ENCODE peak calls at places on chromosomes 2 and 18, in nine cellular contexts. R, X, Q, N, G, V, T, C and B are unnamed samples.

GRCh38 chr2:26018184-26018716 is 15.6 kb upstream of the RAB10 start:
- DNase-seq in G (no peak), R (peak), N (peak), V (peak), T (no peak), X (peak), Q (peak), C (peak), B (peak)

GRCh38 chr2:67792796-67793195 is 270.0 kb downstream of the C1D start:
- DNase-seq in V (no peak), Q (no peak), R (no peak), T (no peak), X (no peak), N (no peak), G (no peak), C (no peak), B (no peak)

GRCh38 chr2:109229094-109229675 is 100.2 kb downstream of the SH3RF3 start:
- DNase-seq in G (no peak), N (no peak), R (no peak), Q (no peak), T (no peak), X (no peak), V (peak), C (no peak), B (no peak)

GRCh38 chr2:42171396-42171971 is 2.3 kb downstream of the EML4 start:
- DNase-seq in Q (no peak), R (peak), T (no peak), C (no peak), G (no peak), V (peak), N (no peak), X (no peak), B (no peak)

GRCh38 chr2:5070257-5070656 is 621.9 kb upstream of the SOX11 start:
- DNase-seq in T (no peak), C (peak), X (no peak), Q (no peak), R (peak), G (no peak), V (no peak), N (no peak), B (no peak)

GRCh38 chr2:43078781-43079755 is 147.3 kb downstream of the ZFP36L2 start:
- DNase-seq in T (no peak), X (no peak), C (no peak), N (no peak), G (no peak), R (peak), V (peak), Q (no peak), B (peak)

GRCh38 chr2:224613543-224614317 is 28.6 kb upstream of the CUL3 start:
- DNase-seq in R (no peak), T (no peak), V (no peak), G (no peak), C (no peak), X (no peak), N (no peak), Q (no peak), B (no peak)

GRCh38 chr2:40213071-40213470 is 238.8 kb downstream of the SLC8A1 start:
- DNase-seq in G (no peak), T (no peak), C (no peak), R (peak), X (no peak), N (no peak), V (peak), Q (no peak), B (peak)

GRCh38 chr2:144465723-144466122 is 54.2 kb downstream of the ZEB2 start:
- DNase-seq in Q (no peak), C (no peak), G (no peak), N (no peak), T (no peak), V (no peak), X (no peak), R (no peak), B (no peak)

GRCh38 chr18:3495691-3496090 is 45.7 kb downstream of the TGIF1 start:
- DNase-seq in V (no peak), Q (no peak), G (no peak), N (no peak), X (no peak), T (no peak), R (no peak), C (no peak), B (no peak)

GRCh38 chr2:132814651-132815050 is 144.6 kb upstream of the LYPD1 start:
- DNase-seq in X (no peak), T (no peak), C (no peak), G (no peak), V (no peak), Q (no peak), N (no peak), R (no peak), B (no peak)

GRCh38 chr2:38462121-38462634 is 85.1 kb upstream of the ATL2 start:
- DNase-seq in X (peak), T (no peak), G (peak), N (peak), V (peak), R (peak), C (peak), Q (peak), B (peak)

GRCh38 chr18:54503495-54503894 is 87.5 kb upstream of the DYNAP start:
- DNase-seq in T (no peak), R (no peak), C (no peak), G (no peak), Q (no peak), X (no peak), N (no peak), V (no peak), B (no peak)

GRCh38 chr2:234979204-234980167 is 27.7 kb downstream of the SH3BP4 start:
- DNase-seq in X (no peak), N (peak), V (peak), G (no peak), R (peak), Q (no peak), T (no peak), C (no peak), B (no peak)

GRCh38 chr2:219125225-219125885 is 35.3 kb downstream of the NHEJ1 start:
- DNase-seq in C (peak), G (peak), R (peak), Q (no peak), N (peak), V (peak), T (no peak), X (peak), B (peak)

GRCh38 chr2:76274154-76274553 is 563.4 kb upstream of the GCFC2 start:
- DNase-seq in X (no peak), C (no peak), N (no peak), G (no peak), V (no peak), T (no peak), R (no peak), Q (no peak), B (no peak)

GRCh38 chr2:71933467-71934319 is 214.0 kb downstream of the CYP26B1 start:
- DNase-seq in C (no peak), N (no peak), T (peak), Q (no peak), X (peak), G (peak), R (no peak), V (peak), B (peak)

GRCh38 chr2:1594281-1595171 is 149.8 kb downstream of the PXDN start:
- DNase-seq in V (no peak), G (no peak), X (no peak), C (no peak), R (peak), N (no peak), Q (no peak), T (no peak), B (no peak)

GRCh38 chr2:1591461-1591770 is 152.9 kb downstream of the PXDN start:
- DNase-seq in Q (no peak), G (no peak), V (no peak), R (no peak), N (no peak), C (no peak), T (no peak), X (no peak), B (no peak)

GRCh38 chr2:1591978-1592907 is 152.1 kb downstream of the PXDN start:
- DNase-seq in G (no peak), Q (peak), R (peak), N (peak), X (peak), C (peak), T (no peak), V (peak), B (peak)

GRCh38 chr2:1595274-1595673 is 149.0 kb downstream of the PXDN start:
- DNase-seq in G (no peak), N (no peak), C (no peak), X (no peak), V (no peak), R (no peak), T (no peak), Q (no peak), B (no peak)

GRCh38 chr2:1593371-1594205 is 150.7 kb downstream of the PXDN start:
- DNase-seq in Q (peak), T (no peak), R (peak), N (no peak), X (peak), C (peak), V (peak), G (no peak), B (peak)
- TF ChIP-seq CTCF in Q (no peak), T (no peak), R (no peak), N (no peak), X (no peak), C (no peak), V (no peak), G (no peak), B (no peak)

GRCh38 chr2:66443977-66444855 is 9.3 kb downstream of the MEIS1 start:
- DNase-seq in X (peak), N (no peak), G (no peak), T (no peak), V (peak), R (peak), Q (no peak), C (no peak), B (peak)
- H3K4me3 ChIP-seq in X (no peak), N (no peak), G (no peak), T (no peak), V (peak), R (peak), Q (no peak), C (peak), B (peak)

GRCh38 chr2:124024491-124025348 is at the start of gene CNTNAP5:
- DNase-seq in Q (no peak), C (peak), R (peak), V (no peak), X (peak), T (no peak), N (peak), G (no peak), B (peak)

GRCh38 chr2:124018894-124019293 is 6.2 kb upstream of the CNTNAP5 start:
- DNase-seq in X (no peak), C (no peak), N (no peak), Q (no peak), V (no peak), G (no peak), R (no peak), T (no peak), B (no peak)
- TF ChIP-seq CTCF in X (no peak), C (no peak), N (no peak), Q (peak), V (no peak), G (no peak), R (peak), T (no peak), B (no peak)

GRCh38 chr2:226828164-226828563 is 7.7 kb upstream of the RHBDD1 start:
- DNase-seq in R (no peak), Q (no peak), N (no peak), V (peak), C (no peak), G (no peak), T (no peak), X (no peak), B (peak)
- H3K4me3 ChIP-seq in R (no peak), Q (no peak), N (no peak), V (no peak), C (no peak), G (no peak), T (no peak), X (no peak), B (no peak)

DNA sequence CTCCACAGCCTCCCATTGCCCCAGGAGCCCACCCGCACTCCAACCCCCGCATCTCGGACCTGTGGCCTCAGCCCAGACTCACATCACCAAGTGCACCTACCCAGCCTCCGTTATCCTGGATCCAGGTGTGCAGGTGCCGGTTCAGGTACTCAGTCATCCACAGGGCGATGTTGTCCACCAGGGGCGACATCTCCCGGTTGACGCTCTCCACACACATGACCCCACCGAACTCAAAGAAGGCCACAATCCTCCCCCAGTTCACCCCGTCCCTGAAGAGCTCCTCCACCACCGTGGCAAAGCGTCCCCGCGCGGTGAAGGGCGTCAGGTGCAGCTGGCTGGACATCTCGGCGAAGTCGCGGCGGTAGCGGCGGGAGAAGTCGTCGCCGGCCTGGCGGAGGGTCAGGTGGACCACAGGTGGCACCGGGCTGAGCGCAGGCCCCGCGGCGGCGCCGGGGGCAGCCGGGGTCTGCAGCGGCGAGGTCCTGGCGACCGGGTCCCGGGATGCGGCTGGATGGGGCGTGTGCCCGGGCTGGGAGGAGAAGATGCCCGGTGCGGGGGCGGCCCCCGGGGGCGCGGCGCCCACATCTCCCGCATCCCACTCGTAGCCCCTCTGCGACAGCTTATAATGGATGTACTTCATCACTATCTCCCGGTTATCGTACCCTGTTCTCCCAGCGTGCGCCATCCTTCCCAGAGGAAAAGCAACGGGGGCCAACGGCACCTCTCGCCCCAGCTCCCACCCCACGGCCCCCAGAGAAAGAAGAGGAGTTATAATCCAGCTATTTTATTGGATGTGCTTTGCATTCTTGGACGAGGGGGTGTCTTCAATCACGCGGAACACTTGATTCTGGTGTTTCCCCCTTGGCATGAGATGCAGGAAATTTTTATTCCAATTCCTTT is 1.3 kb downstream of the BCL2 start:
- DNase-seq in N (peak), X (peak), C (no peak), T (peak), V (no peak), Q (no peak), G (no peak), R (no peak), B (no peak)
- TF ChIP-seq CTCF in N (peak), X (peak), C (peak), T (peak), V (peak), Q (peak), G (peak), R (peak), B (peak)

GRCh38 chr2:227719637-227720036 is 1.8 kb upstream of the SLC19A3 start:
- DNase-seq in Q (no peak), X (no peak), T (no peak), R (no peak), G (no peak), C (no peak), N (no peak), V (no peak), B (no peak)

GRCh38 chr2:227710986-227711385 is 6.8 kb downstream of the SLC19A3 start:
- DNase-seq in X (no peak), R (no peak), G (no peak), Q (no peak), T (no peak), C (no peak), N (no peak), V (no peak), B (no peak)

GRCh38 chr2:227720680-227721079 is 2.9 kb upstream of the SLC19A3 start:
- DNase-seq in V (no peak), T (no peak), Q (no peak), G (no peak), C (no peak), R (no peak), X (no peak), N (no peak), B (peak)

GRCh38 chr2:227717687-227718567 is at the start of gene SLC19A3:
- DNase-seq in Q (peak), V (peak), G (peak), T (no peak), R (peak), C (peak), X (peak), N (peak), B (peak)

DNA sequence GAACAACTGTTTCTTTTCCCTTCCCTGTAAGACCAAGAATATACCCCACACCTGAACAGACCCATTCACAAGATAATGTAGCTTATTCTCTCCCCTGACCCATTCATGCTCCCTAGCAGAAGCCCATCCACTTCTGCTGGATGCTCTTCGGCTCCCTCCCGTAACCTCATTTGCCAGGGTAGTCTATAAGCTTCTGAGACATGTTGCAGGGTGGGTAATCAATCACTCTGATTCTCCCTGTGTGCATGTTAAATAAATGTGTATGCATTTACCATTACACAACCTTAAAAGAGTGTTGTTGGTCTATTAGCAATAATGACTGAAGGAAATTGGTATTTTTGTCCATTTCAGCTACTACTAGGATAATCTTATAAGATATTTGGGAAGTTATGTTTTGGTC is 1.3 kb downstream of the SLC19A3 start:
- DNase-seq in C (no peak), V (no peak), X (no peak), G (no peak), N (no peak), T (no peak), R (no peak), Q (no peak), B (no peak)
- H3K4me3 ChIP-seq in C (no peak), V (no peak), X (no peak), G (no peak), N (no peak), T (no peak), R (no peak), Q (no peak), B (no peak)

GRCh38 chr2:20507711-20508110 is 60.8 kb downstream of the RHOB start:
- DNase-seq in X (no peak), T (no peak), N (no peak), R (no peak), C (no peak), G (no peak), V (no peak), Q (no peak), B (no peak)

GRCh38 chr2:20507166-20507692 is 60.4 kb downstream of the RHOB start:
- DNase-seq in C (no peak), T (no peak), Q (no peak), N (no peak), R (no peak), G (no peak), V (no peak), X (no peak), B (no peak)

GRCh38 chr2:20509301-20509765 is 62.5 kb downstream of the RHOB start:
- DNase-seq in G (no peak), V (no peak), R (no peak), T (no peak), C (no peak), N (no peak), X (no peak), Q (no peak), B (no peak)

GRCh38 chr2:20504174-20504573 is 57.3 kb downstream of the RHOB start:
- DNase-seq in T (no peak), X (no peak), Q (no peak), R (no peak), C (no peak), N (no peak), G (no peak), V (no peak), B (no peak)

DNA sequence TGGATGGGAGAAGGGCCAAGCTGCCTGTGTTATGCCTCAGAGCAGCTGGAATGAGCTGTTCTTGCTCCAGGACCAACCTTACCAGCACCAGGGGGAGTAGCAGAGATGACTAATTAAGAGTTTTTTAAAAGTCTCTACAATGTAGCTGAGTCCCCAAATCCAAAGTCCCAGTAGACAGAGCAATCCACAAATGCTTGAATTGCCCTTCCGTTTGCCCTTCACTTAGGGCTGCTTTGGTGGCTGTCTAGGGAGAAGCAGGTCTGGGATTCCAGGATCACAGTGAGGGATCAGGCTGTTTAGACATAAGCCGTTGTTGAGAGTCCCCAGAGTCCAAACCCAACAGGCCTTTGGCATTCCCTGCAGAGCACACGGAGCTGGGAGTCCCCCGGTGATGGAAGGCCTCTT is 59.4 kb downstream of the RHOB start:
- DNase-seq in T (no peak), N (no peak), G (no peak), Q (no peak), X (no peak), R (peak), V (peak), C (no peak), B (peak)
- TF ChIP-seq CTCF in T (no peak), N (no peak), G (peak), Q (peak), X (no peak), R (peak), V (peak), C (peak), B (peak)

GRCh38 chr2:85066874-85067351 is 66.3 kb upstream of the TCF7L1 start:
- DNase-seq in C (peak), X (peak), V (peak), R (peak), G (peak), Q (peak), T (peak), N (peak), B (peak)
- H3K4me3 ChIP-seq in C (no peak), X (no peak), V (peak), R (peak), G (peak), Q (peak), T (no peak), N (no peak), B (no peak)

GRCh38 chr2:121839584-121839983 is 84.1 kb downstream of the TSN start:
- DNase-seq in Q (no peak), G (no peak), C (no peak), T (no peak), N (no peak), V (no peak), R (no peak), X (no peak), B (no peak)
- TF ChIP-seq CTCF in Q (peak), G (no peak), C (peak), T (no peak), N (no peak), V (no peak), R (no peak), X (no peak), B (no peak)